ENCODE peak calls at places on chromosome 18, in four cellular contexts. C is hypothalamus, N is fibroblast of the aortic adventitia, Q is Ammon's horn. T is an unnamed sample.

GRCh38 chr18:995641-996040 is 91.0 kb downstream of the ADCYAP1 start:
- DNase-seq in C (no peak), N (peak; percentile 95), Q (no peak), T (no peak)

GRCh38 chr18:9734189-9734588 is 26.1 kb downstream of the RAB31 start:
- DNase-seq in C (no peak), N (no peak), Q (no peak), T (no peak)

GRCh38 chr18:48787523-48788151 is 163.1 kb downstream of the SMAD7 start:
- DNase-seq in C (no peak), N (no peak), Q (no peak), T (peak; percentile 31)

GRCh38 chr18:61900504-61901281 is 7.9 kb upstream of the RNF152 start:
- DNase-seq in C (no peak), N (no peak), Q (no peak), T (no peak)

GRCh38 chr18:76687271-76688006 is 134.9 kb upstream of the ZNF236 start:
- DNase-seq in C (no peak), N (no peak), Q (no peak), T (no peak)

GRCh38 chr18:59357928-59358327 is 1.1 kb downstream of the LMAN1 start:
- DNase-seq in C (no peak), N (peak; percentile 85), Q (no peak), T (no peak)

GRCh38 chr18:62637807-62638687 is 77.3 kb upstream of the PHLPP1 start:
- DNase-seq in C (no peak), N (no peak), Q (no peak), T (peak; percentile 63)

GRCh38 chr18:75207298-75208054 is 1.5 kb downstream of the PTGR3 start:
- DNase-seq in C (no peak), N (peak; percentile 53), Q (no peak), T (no peak)

GRCh38 chr18:48815182-48815520 is 135.6 kb downstream of the SMAD7 start:
- DNase-seq in C (no peak), N (no peak), Q (no peak), T (no peak)